ENCODE peak calls at places on chromosomes 11 and 22, in ten cellular contexts. One of them, this sample, is unnamed.

GRCh38 chr11:66268953-66269906 is 791 bp downstream of the RAB1B start:
- DNase-seq in gastrocnemius medialis: no peak
- DNase-seq in bronchial epithelial cell: no peak
- DNase-seq in prostate gland: no peak
- DNase-seq in spleen: peak; percentile 89
- DNase-seq in dorsolateral prefrontal cortex: no peak
- DNase-seq in NT2/D1: no peak
- DNase-seq in upper lobe of left lung: no peak
- DNase-seq in heart right ventricle: no peak
- DNase-seq in mammary epithelial cell: no peak
- DNase-seq in this sample: peak; percentile 31

GRCh38 chr11:313787-314547 is at the start of gene IFITM1:
- DNase-seq in gastrocnemius medialis: no peak
- DNase-seq in bronchial epithelial cell: peak; percentile 70
- DNase-seq in prostate gland: peak; percentile 55
- DNase-seq in spleen: peak; percentile 90
- DNase-seq in dorsolateral prefrontal cortex: no peak
- DNase-seq in NT2/D1: peak; percentile 50
- DNase-seq in upper lobe of left lung: no peak
- DNase-seq in heart right ventricle: peak; percentile 22
- DNase-seq in mammary epithelial cell: peak; percentile 33
- DNase-seq in this sample: no peak

GRCh38 chr11:115500547-115501503 is 3.4 kb downstream of the CADM1 start:
- DNase-seq in gastrocnemius medialis: no peak
- DNase-seq in bronchial epithelial cell: no peak
- DNase-seq in prostate gland: peak; percentile 23
- DNase-seq in spleen: no peak
- DNase-seq in dorsolateral prefrontal cortex: no peak
- DNase-seq in NT2/D1: no peak
- DNase-seq in upper lobe of left lung: no peak
- DNase-seq in heart right ventricle: no peak
- DNase-seq in mammary epithelial cell: peak; percentile 3
- DNase-seq in this sample: no peak

GRCh38 chr11:66727883-66728759 is 895 bp downstream of the SPTBN2 start:
- DNase-seq in gastrocnemius medialis: no peak
- DNase-seq in bronchial epithelial cell: no peak
- DNase-seq in prostate gland: no peak
- DNase-seq in spleen: no peak
- DNase-seq in dorsolateral prefrontal cortex: no peak
- DNase-seq in NT2/D1: no peak
- DNase-seq in upper lobe of left lung: no peak
- DNase-seq in heart right ventricle: no peak
- DNase-seq in mammary epithelial cell: no peak
- DNase-seq in this sample: peak; percentile 26

GRCh38 chr11:83193315-83194283 is at the start of gene ANKRD42:
- DNase-seq in gastrocnemius medialis: peak; percentile 91
- DNase-seq in bronchial epithelial cell: peak; percentile 93
- DNase-seq in prostate gland: peak; percentile 95
- DNase-seq in spleen: peak; percentile 96
- DNase-seq in dorsolateral prefrontal cortex: peak; percentile 96
- DNase-seq in NT2/D1: peak; percentile 89
- DNase-seq in upper lobe of left lung: peak; percentile 96
- DNase-seq in heart right ventricle: peak; percentile 88
- DNase-seq in mammary epithelial cell: peak; percentile 94
- DNase-seq in this sample: peak; percentile 93

GRCh38 chr22:41568811-41569210 is 8.0 kb downstream of the CSDC2 start:
- DNase-seq in gastrocnemius medialis: no peak
- DNase-seq in bronchial epithelial cell: no peak
- DNase-seq in prostate gland: no peak
- DNase-seq in spleen: no peak
- DNase-seq in dorsolateral prefrontal cortex: no peak
- DNase-seq in NT2/D1: no peak
- DNase-seq in upper lobe of left lung: no peak
- DNase-seq in heart right ventricle: no peak
- DNase-seq in mammary epithelial cell: no peak
- DNase-seq in this sample: no peak

GRCh38 chr11:71537537-71537936 is 288 bp upstream of the KRTAP5-8 start:
- DNase-seq in gastrocnemius medialis: no peak
- DNase-seq in bronchial epithelial cell: no peak
- DNase-seq in prostate gland: no peak
- DNase-seq in spleen: no peak
- DNase-seq in dorsolateral prefrontal cortex: no peak
- DNase-seq in NT2/D1: no peak
- DNase-seq in upper lobe of left lung: no peak
- DNase-seq in heart right ventricle: no peak
- DNase-seq in mammary epithelial cell: no peak
- DNase-seq in this sample: no peak

GRCh38 chr22:19195796-19196731 is 17.5 kb upstream of the SLC25A1 start:
- DNase-seq in gastrocnemius medialis: no peak
- DNase-seq in bronchial epithelial cell: no peak
- DNase-seq in prostate gland: no peak
- DNase-seq in spleen: peak; percentile 75
- DNase-seq in dorsolateral prefrontal cortex: no peak
- DNase-seq in NT2/D1: no peak
- DNase-seq in upper lobe of left lung: no peak
- DNase-seq in heart right ventricle: no peak
- DNase-seq in mammary epithelial cell: no peak
- DNase-seq in this sample: no peak

GRCh38 chr22:20811171-20811570 is 37.3 kb downstream of the SERPIND1 start:
- DNase-seq in gastrocnemius medialis: no peak
- DNase-seq in bronchial epithelial cell: no peak
- DNase-seq in prostate gland: no peak
- DNase-seq in spleen: no peak
- DNase-seq in dorsolateral prefrontal cortex: no peak
- DNase-seq in NT2/D1: no peak
- DNase-seq in upper lobe of left lung: no peak
- DNase-seq in heart right ventricle: no peak
- DNase-seq in mammary epithelial cell: no peak
- DNase-seq in this sample: no peak

GRCh38 chr22:29559853-29560252 is 6.3 kb upstream of the THOC5 start:
- DNase-seq in gastrocnemius medialis: no peak
- DNase-seq in bronchial epithelial cell: no peak
- DNase-seq in prostate gland: no peak
- DNase-seq in spleen: no peak
- DNase-seq in dorsolateral prefrontal cortex: no peak
- DNase-seq in NT2/D1: no peak
- DNase-seq in upper lobe of left lung: no peak
- DNase-seq in heart right ventricle: no peak
- DNase-seq in mammary epithelial cell: no peak
- DNase-seq in this sample: no peak

GRCh38 chr11:70005107-70005818 is 72.9 kb upstream of the ANO1 start:
- DNase-seq in gastrocnemius medialis: no peak
- DNase-seq in bronchial epithelial cell: peak; percentile 4
- DNase-seq in prostate gland: no peak
- DNase-seq in spleen: no peak
- DNase-seq in dorsolateral prefrontal cortex: no peak
- DNase-seq in NT2/D1: no peak
- DNase-seq in upper lobe of left lung: no peak
- DNase-seq in heart right ventricle: no peak
- DNase-seq in mammary epithelial cell: no peak
- DNase-seq in this sample: peak; percentile 78

GRCh38 chr22:35539487-35539886 is 1.1 kb upstream of the RASD2 start:
- DNase-seq in gastrocnemius medialis: no peak
- DNase-seq in bronchial epithelial cell: no peak
- DNase-seq in prostate gland: no peak
- DNase-seq in spleen: no peak
- DNase-seq in dorsolateral prefrontal cortex: no peak
- DNase-seq in NT2/D1: no peak
- DNase-seq in upper lobe of left lung: no peak
- DNase-seq in heart right ventricle: no peak
- DNase-seq in mammary epithelial cell: no peak
- DNase-seq in this sample: no peak
- H3K4me3 ChIP-seq in gastrocnemius medialis: peak overlapping the region; percentile 56
- H3K4me3 ChIP-seq in bronchial epithelial cell: peak overlapping the region; percentile 49
- H3K4me3 ChIP-seq in prostate gland: peak overlapping the region; percentile 52
- H3K4me3 ChIP-seq in spleen: no peak overlapping the region
- H3K4me3 ChIP-seq in dorsolateral prefrontal cortex: peak overlapping the region; percentile 73
- H3K4me3 ChIP-seq in NT2/D1: peak overlapping the region; percentile 49
- H3K4me3 ChIP-seq in upper lobe of left lung: no peak overlapping the region
- H3K4me3 ChIP-seq in heart right ventricle: peak overlapping the region; percentile 51
- H3K4me3 ChIP-seq in mammary epithelial cell: no peak overlapping the region
- H3K4me3 ChIP-seq in this sample: no peak overlapping the region

DNA sequence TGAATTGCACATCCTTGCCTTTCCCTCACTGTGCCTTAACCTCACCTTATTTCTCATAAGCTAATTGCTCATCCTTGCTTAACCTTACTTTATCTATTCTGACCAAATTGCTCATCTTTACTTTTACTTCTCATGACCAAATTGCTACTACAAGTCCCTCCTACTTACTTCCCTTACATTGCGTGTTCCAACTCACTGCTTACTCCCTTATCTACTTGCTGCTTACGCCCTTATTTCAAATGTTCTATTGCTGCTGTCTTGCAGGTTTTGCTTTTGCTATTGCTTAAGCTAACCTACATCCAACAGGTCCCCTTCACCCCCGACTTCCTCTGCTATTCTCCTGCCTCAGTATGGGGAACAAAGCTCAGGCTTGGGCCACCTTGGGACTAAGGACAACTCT is 8.0 kb downstream of the OR8B2 start:
- DNase-seq in gastrocnemius medialis: no peak
- DNase-seq in bronchial epithelial cell: no peak
- DNase-seq in prostate gland: no peak
- DNase-seq in spleen: no peak
- DNase-seq in dorsolateral prefrontal cortex: no peak
- DNase-seq in NT2/D1: no peak
- DNase-seq in upper lobe of left lung: no peak
- DNase-seq in heart right ventricle: no peak
- DNase-seq in mammary epithelial cell: no peak
- DNase-seq in this sample: no peak
- H3K27me3 ChIP-seq in gastrocnemius medialis: no peaks in the 10 kb centered on the region
- H3K27me3 ChIP-seq in bronchial epithelial cell: no peaks in the 10 kb centered on the region
- H3K27me3 ChIP-seq in prostate gland: no peaks in the 10 kb centered on the region
- H3K27me3 ChIP-seq in spleen: no peaks in the 10 kb centered on the region
- H3K27me3 ChIP-seq in dorsolateral prefrontal cortex: no peaks in the 10 kb centered on the region
- H3K27me3 ChIP-seq in NT2/D1: no peaks in the 10 kb centered on the region
- H3K27me3 ChIP-seq in upper lobe of left lung: no peaks in the 10 kb centered on the region
- H3K27me3 ChIP-seq in heart right ventricle: no peaks in the 10 kb centered on the region
- H3K27me3 ChIP-seq in mammary epithelial cell: no peaks in the 10 kb centered on the region
- H3K27me3 ChIP-seq in this sample: peaks cover 3% of the 10 kb centered on the region

DNA sequence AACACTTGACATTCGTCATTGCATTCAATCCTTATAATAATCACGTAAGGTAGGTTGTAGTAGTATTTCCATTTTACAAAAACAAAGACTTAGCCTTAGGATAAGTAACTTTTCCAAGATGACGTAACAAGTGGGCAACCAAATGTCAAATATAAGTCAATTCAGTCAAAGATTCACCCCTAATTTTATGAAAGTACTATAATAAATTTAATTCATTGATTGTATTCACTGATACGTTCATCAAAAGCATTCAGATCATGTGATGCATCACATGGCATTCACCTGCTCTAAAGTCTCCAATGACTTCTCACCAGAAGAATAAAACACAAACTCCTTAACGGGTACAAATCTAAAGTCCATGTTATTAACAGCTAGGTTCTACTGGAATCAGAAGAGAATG is 2.1 kb downstream of the KIF18A start:
- DNase-seq in gastrocnemius medialis: no peak
- DNase-seq in bronchial epithelial cell: no peak
- DNase-seq in prostate gland: no peak
- DNase-seq in spleen: no peak
- DNase-seq in dorsolateral prefrontal cortex: no peak
- DNase-seq in NT2/D1: no peak
- DNase-seq in upper lobe of left lung: no peak
- DNase-seq in heart right ventricle: no peak
- DNase-seq in mammary epithelial cell: no peak
- DNase-seq in this sample: no peak
- H3K4me3 ChIP-seq in gastrocnemius medialis: no peak overlapping the region
- H3K4me3 ChIP-seq in bronchial epithelial cell: no peak overlapping the region
- H3K4me3 ChIP-seq in prostate gland: no peak overlapping the region
- H3K4me3 ChIP-seq in spleen: no peak overlapping the region
- H3K4me3 ChIP-seq in dorsolateral prefrontal cortex: no peak overlapping the region
- H3K4me3 ChIP-seq in NT2/D1: no peak overlapping the region
- H3K4me3 ChIP-seq in upper lobe of left lung: no peak overlapping the region
- H3K4me3 ChIP-seq in heart right ventricle: no peak overlapping the region
- H3K4me3 ChIP-seq in mammary epithelial cell: no peak overlapping the region
- H3K4me3 ChIP-seq in this sample: peak overlapping the region; percentile 85

DNA sequence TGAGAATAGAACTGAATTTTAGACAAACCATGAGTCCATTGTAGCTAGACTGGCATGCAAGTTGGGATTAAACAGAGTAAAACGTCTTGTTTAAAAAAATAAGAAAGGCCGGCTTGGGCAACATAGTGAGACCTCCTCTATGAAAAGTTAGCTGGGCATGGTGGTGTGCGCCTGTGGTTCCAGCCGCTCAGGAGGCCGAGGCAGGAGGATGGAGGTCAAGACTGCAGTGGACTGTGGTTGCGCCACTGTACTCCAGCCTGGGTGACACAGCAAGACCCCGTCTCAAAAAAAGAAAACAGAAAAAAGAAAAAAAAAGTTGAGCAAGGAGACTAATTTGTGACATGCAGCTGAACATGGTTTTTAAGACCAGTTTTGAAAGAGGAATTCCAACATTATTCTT is 23.5 kb downstream of the CDPF1 start:
- DNase-seq in gastrocnemius medialis: no peak
- DNase-seq in bronchial epithelial cell: no peak
- DNase-seq in prostate gland: no peak
- DNase-seq in spleen: no peak
- DNase-seq in dorsolateral prefrontal cortex: no peak
- DNase-seq in NT2/D1: no peak
- DNase-seq in upper lobe of left lung: no peak
- DNase-seq in heart right ventricle: no peak
- DNase-seq in mammary epithelial cell: no peak
- DNase-seq in this sample: no peak
- H3K27me3 ChIP-seq in gastrocnemius medialis: no peaks in the 10 kb centered on the region
- H3K27me3 ChIP-seq in bronchial epithelial cell: no peaks in the 10 kb centered on the region
- H3K27me3 ChIP-seq in prostate gland: no peaks in the 10 kb centered on the region
- H3K27me3 ChIP-seq in spleen: no peaks in the 10 kb centered on the region
- H3K27me3 ChIP-seq in dorsolateral prefrontal cortex: no peaks in the 10 kb centered on the region
- H3K27me3 ChIP-seq in NT2/D1: no peaks in the 10 kb centered on the region
- H3K27me3 ChIP-seq in upper lobe of left lung: no peaks in the 10 kb centered on the region
- H3K27me3 ChIP-seq in heart right ventricle: no peaks in the 10 kb centered on the region
- H3K27me3 ChIP-seq in mammary epithelial cell: no peaks in the 10 kb centered on the region
- H3K27me3 ChIP-seq in this sample: no peaks in the 10 kb centered on the region

DNA sequence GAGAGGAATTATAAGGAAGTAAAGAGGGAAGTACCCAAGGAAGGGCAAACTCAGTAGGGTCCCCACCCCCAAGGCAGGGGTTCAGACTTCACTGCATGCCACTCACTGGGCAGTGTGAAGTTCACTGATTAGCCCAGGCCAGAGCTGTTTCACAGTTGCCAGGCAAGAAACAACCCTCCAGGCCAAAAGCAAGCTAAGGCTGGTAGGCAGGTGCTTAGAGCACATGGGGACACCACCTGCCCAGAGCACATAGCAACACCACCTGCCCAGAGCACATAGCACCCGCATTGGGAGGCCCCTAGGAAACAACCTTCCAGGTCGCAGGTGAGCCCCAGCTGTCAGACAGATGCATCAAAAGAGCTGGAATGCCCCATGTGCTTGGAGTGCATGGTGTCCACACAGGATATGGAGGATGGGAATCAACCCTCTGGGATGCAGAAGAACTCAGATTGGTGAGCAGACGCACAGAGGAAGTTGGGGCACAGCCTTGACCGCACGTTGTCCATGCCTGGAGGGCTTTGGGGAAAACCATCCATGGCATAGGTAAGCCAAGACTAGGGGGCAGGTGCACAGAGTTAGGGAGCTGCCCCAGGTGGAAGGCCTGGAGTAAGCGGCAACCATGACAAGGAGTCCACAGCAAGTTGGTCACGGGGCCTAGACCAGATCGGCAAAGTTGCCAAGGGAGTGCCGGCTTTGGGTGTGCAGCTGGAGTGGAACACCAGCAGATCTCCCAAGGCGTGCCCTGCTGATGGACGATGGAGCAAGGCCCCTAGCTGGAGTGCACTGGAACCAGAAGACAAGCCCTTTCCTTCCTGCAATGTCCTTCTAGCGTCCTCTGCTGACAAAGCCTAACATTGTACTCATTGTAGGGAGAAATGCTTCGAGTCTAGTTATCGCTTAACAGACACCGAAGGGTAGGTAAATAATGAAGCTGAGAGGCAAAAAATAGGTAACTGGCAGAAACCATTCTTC is 7.8 kb upstream of the TMEM216 start:
- DNase-seq in gastrocnemius medialis: no peak
- DNase-seq in bronchial epithelial cell: peak; percentile 52
- DNase-seq in prostate gland: no peak
- DNase-seq in spleen: no peak
- DNase-seq in dorsolateral prefrontal cortex: no peak
- DNase-seq in NT2/D1: no peak
- DNase-seq in upper lobe of left lung: no peak
- DNase-seq in heart right ventricle: no peak
- DNase-seq in mammary epithelial cell: no peak
- DNase-seq in this sample: no peak
- H3K4me3 ChIP-seq in gastrocnemius medialis: no peak overlapping the region
- H3K4me3 ChIP-seq in bronchial epithelial cell: no peak overlapping the region
- H3K4me3 ChIP-seq in prostate gland: no peak overlapping the region
- H3K4me3 ChIP-seq in spleen: no peak overlapping the region
- H3K4me3 ChIP-seq in dorsolateral prefrontal cortex: no peak overlapping the region
- H3K4me3 ChIP-seq in NT2/D1: no peak overlapping the region
- H3K4me3 ChIP-seq in upper lobe of left lung: no peak overlapping the region
- H3K4me3 ChIP-seq in heart right ventricle: no peak overlapping the region
- H3K4me3 ChIP-seq in mammary epithelial cell: no peak overlapping the region
- H3K4me3 ChIP-seq in this sample: no peak overlapping the region

This sample was measured in MG63.